ENCODE peak calls at places on chromosomes 11 and 22, in seven cellular contexts. One of them, this sample, is unnamed. For H3K4me1 and H3K9me3, the result is how much of the 10 kb centered on the place peaks cover.

GRCh38 chr11:24198458-24198857 is 298.4 kb upstream of the LUZP2 start:
- DNase-seq in stomach: no peak
- DNase-seq in H1: no peak
- DNase-seq in sigmoid colon: no peak
- DNase-seq in K562: no peak
- DNase-seq in spleen: no peak
- DNase-seq in transverse colon: no peak
- DNase-seq in this sample: no peak

GRCh38 chr11:79060534-79060933 is 380.3 kb downstream of the TENM4 start:
- DNase-seq in sigmoid colon: no peak
- DNase-seq in transverse colon: no peak
- DNase-seq in stomach: no peak
- DNase-seq in H1: no peak
- DNase-seq in K562: no peak
- DNase-seq in spleen: no peak
- DNase-seq in this sample: no peak

GRCh38 chr11:61027141-61027840 is 55.8 kb downstream of the CD6 start:
- DNase-seq in stomach: no peak
- DNase-seq in H1: no peak
- DNase-seq in transverse colon: no peak
- DNase-seq in sigmoid colon: peak
- DNase-seq in spleen: no peak
- DNase-seq in K562: no peak
- DNase-seq in this sample: no peak

GRCh38 chr11:130999992-131000770 is 83.9 kb upstream of the SNX19 start:
- DNase-seq in K562: no peak
- DNase-seq in spleen: no peak
- DNase-seq in stomach: no peak
- DNase-seq in sigmoid colon: no peak
- DNase-seq in H1: no peak
- DNase-seq in transverse colon: no peak
- DNase-seq in this sample: no peak

GRCh38 chr11:18669211-18669593 is 29.4 kb upstream of the TMEM86A start:
- DNase-seq in spleen: no peak
- DNase-seq in K562: no peak
- DNase-seq in transverse colon: no peak
- DNase-seq in stomach: no peak
- DNase-seq in sigmoid colon: no peak
- DNase-seq in H1: no peak
- DNase-seq in this sample: no peak

GRCh38 chr11:78469905-78470304 is 52.3 kb upstream of the GAB2 start:
- DNase-seq in transverse colon: no peak
- DNase-seq in sigmoid colon: no peak
- DNase-seq in H1: no peak
- DNase-seq in stomach: no peak
- DNase-seq in spleen: no peak
- DNase-seq in K562: no peak
- DNase-seq in this sample: no peak

GRCh38 chr11:68841718-68842426 is at the start of gene CPT1A:
- DNase-seq in H1: peak
- DNase-seq in spleen: peak
- DNase-seq in transverse colon: peak
- DNase-seq in K562: peak
- DNase-seq in sigmoid colon: peak
- DNase-seq in stomach: peak
- DNase-seq in this sample: no peak

GRCh38 chr11:78714539-78714938 is 139.9 kb upstream of the NARS2 start:
- DNase-seq in H1: no peak
- DNase-seq in spleen: no peak
- DNase-seq in stomach: no peak
- DNase-seq in transverse colon: peak
- DNase-seq in K562: no peak
- DNase-seq in sigmoid colon: no peak
- DNase-seq in this sample: no peak

GRCh38 chr22:19758896-19759458 is 1.6 kb upstream of the TBX1 start:
- DNase-seq in H1: no peak
- DNase-seq in sigmoid colon: no peak
- DNase-seq in stomach: no peak
- DNase-seq in transverse colon: no peak
- DNase-seq in spleen: no peak
- DNase-seq in K562: no peak
- DNase-seq in this sample: no peak

GRCh38 chr11:9568161-9568853 is 5.2 kb upstream of the WEE1 start:
- DNase-seq in H1: no peak
- DNase-seq in transverse colon: no peak
- DNase-seq in sigmoid colon: no peak
- DNase-seq in stomach: no peak
- DNase-seq in spleen: no peak
- DNase-seq in K562: no peak
- DNase-seq in this sample: no peak

GRCh38 chr11:123065634-123066033 is 3.7 kb upstream of the HSPA8 start:
- DNase-seq in transverse colon: no peak
- DNase-seq in stomach: no peak
- DNase-seq in spleen: no peak
- DNase-seq in sigmoid colon: no peak
- DNase-seq in K562: no peak
- DNase-seq in H1: no peak
- DNase-seq in this sample: no peak

GRCh38 chr11:102966011-102966410 is 10.5 kb upstream of the MMP13 start:
- DNase-seq in transverse colon: no peak
- DNase-seq in stomach: no peak
- DNase-seq in K562: no peak
- DNase-seq in H1: no peak
- DNase-seq in spleen: no peak
- DNase-seq in sigmoid colon: no peak
- DNase-seq in this sample: no peak

GRCh38 chr11:69841859-69842698 is 22.9 kb upstream of the FGF3 start:
- DNase-seq in K562: peak
- DNase-seq in H1: peak
- DNase-seq in stomach: no peak
- DNase-seq in spleen: peak
- DNase-seq in transverse colon: no peak
- DNase-seq in sigmoid colon: no peak
- DNase-seq in this sample: no peak

GRCh38 chr11:74683279-74683871 is 47.9 kb downstream of the CHRDL2 start:
- DNase-seq in transverse colon: peak
- DNase-seq in spleen: peak
- DNase-seq in H1: peak
- DNase-seq in K562: no peak
- DNase-seq in sigmoid colon: peak
- DNase-seq in stomach: peak
- DNase-seq in this sample: no peak

GRCh38 chr22:27113211-27114030 is 456.0 kb downstream of the MIAT start:
- DNase-seq in spleen: no peak
- DNase-seq in K562: no peak
- DNase-seq in stomach: peak
- DNase-seq in H1: no peak
- DNase-seq in transverse colon: peak
- DNase-seq in sigmoid colon: peak
- DNase-seq in this sample: peak

GRCh38 chr11:111729441-111729840 is 36.7 kb downstream of the PPP2R1B start:
- DNase-seq in spleen: no peak
- DNase-seq in sigmoid colon: no peak
- DNase-seq in K562: no peak
- DNase-seq in transverse colon: no peak
- DNase-seq in stomach: no peak
- DNase-seq in H1: no peak
- DNase-seq in this sample: no peak

GRCh38 chr11:111730031-111730430 is 36.2 kb downstream of the PPP2R1B start:
- DNase-seq in H1: no peak
- DNase-seq in sigmoid colon: no peak
- DNase-seq in K562: no peak
- DNase-seq in transverse colon: no peak
- DNase-seq in stomach: no peak
- DNase-seq in spleen: no peak
- DNase-seq in this sample: no peak

GRCh38 chr11:111733009-111733408 is 33.2 kb downstream of the PPP2R1B start:
- DNase-seq in K562: no peak
- DNase-seq in sigmoid colon: peak
- DNase-seq in H1: no peak
- DNase-seq in spleen: peak
- DNase-seq in stomach: no peak
- DNase-seq in transverse colon: no peak
- DNase-seq in this sample: no peak

GRCh38 chr11:111731839-111732238 is 34.4 kb downstream of the PPP2R1B start:
- DNase-seq in sigmoid colon: no peak
- DNase-seq in K562: no peak
- DNase-seq in spleen: peak
- DNase-seq in H1: peak
- DNase-seq in transverse colon: no peak
- DNase-seq in stomach: no peak
- DNase-seq in this sample: no peak

DNA sequence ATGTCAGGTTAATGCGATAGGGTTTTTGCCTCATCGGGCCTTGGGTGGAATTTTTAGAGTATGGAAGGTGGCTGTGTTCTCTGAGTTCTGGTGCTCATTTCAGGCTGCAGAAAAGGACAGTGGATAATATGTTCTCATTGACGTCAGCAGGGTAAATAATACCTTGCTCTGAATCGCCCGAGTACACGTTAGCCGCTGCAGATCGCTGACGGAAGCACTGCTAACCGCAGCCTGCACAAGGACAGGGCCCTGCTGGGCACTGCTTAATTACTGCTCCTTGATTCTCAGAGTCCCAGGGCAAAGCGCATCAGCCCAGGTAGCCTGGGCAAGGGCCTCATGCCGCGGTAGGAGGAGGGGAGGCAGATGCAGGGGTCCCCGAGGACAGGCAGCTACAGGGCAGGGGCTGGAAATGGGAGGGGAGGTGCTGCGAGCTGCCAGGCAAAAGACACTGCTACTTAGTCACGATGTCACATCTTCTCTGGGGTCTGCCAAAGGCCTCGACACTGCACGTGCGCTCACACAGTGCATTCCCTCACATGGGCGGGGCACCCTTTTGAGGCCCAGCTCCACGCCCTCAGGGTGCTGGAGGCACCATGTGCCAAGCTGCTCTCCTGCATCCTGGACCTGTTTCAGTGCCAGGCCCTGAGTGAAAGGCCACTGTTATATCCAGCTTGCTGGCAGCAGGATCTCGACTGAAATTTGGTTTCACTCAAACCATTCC is 35.2 kb downstream of the PPP2R1B start:
- DNase-seq in transverse colon: peak
- DNase-seq in stomach: peak
- DNase-seq in spleen: peak
- DNase-seq in H1: no peak
- DNase-seq in sigmoid colon: peak
- DNase-seq in K562: no peak
- DNase-seq in this sample: no peak
- H3K4me1 ChIP-seq in transverse colon: under half
- H3K4me1 ChIP-seq in stomach: half or more
- H3K4me1 ChIP-seq in spleen: under half
- H3K4me1 ChIP-seq in H1: under half
- H3K4me1 ChIP-seq in sigmoid colon: half or more
- H3K4me1 ChIP-seq in K562: under half
- H3K4me1 ChIP-seq in this sample: half or more

GRCh38 chr11:67438121-67438902 is 830 bp upstream of the PTPRCAP start:
- DNase-seq in stomach: peak
- DNase-seq in sigmoid colon: no peak
- DNase-seq in K562: peak
- DNase-seq in H1: no peak
- DNase-seq in transverse colon: peak
- DNase-seq in spleen: peak
- DNase-seq in this sample: no peak
- TF ChIP-seq POLR2AphosphoS5 in stomach: no peak
- TF ChIP-seq POLR2AphosphoS5 in sigmoid colon: no peak
- TF ChIP-seq POLR2AphosphoS5 in K562: no peak
- TF ChIP-seq POLR2AphosphoS5 in H1: no peak
- TF ChIP-seq POLR2AphosphoS5 in transverse colon: no peak
- TF ChIP-seq POLR2AphosphoS5 in spleen: peak
- TF ChIP-seq POLR2AphosphoS5 in this sample: no peak

DNA sequence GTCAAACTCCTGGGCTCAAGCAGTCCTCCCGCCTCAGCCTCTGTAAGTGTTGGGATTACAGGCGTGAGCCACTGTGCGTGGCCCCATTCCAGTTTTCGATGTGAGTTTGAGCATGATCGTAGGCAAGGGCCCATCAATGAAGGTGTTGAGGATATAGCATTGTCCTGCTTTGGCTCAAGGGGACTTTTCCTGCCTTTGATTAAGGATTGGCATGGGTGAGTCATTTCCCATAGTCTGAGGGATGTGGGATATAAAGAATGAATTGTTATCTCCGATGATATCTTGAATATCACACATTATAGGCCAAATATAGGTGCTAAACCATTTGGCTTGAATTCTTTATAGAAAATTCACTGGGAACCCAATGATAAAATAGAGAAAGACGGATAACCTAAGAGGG is 30.4 kb downstream of the STIM1 start:
- DNase-seq in H1: no peak
- DNase-seq in stomach: no peak
- DNase-seq in transverse colon: no peak
- DNase-seq in K562: no peak
- DNase-seq in spleen: no peak
- DNase-seq in sigmoid colon: no peak
- DNase-seq in this sample: no peak
- H3K9me3 ChIP-seq in H1: under half
- H3K9me3 ChIP-seq in stomach: under half
- H3K9me3 ChIP-seq in transverse colon: under half
- H3K9me3 ChIP-seq in K562: under half
- H3K9me3 ChIP-seq in spleen: under half
- H3K9me3 ChIP-seq in sigmoid colon: under half
- H3K9me3 ChIP-seq in this sample: under half

GRCh38 chr11:64121637-64122410 is 44.1 kb downstream of the MACROD1 start:
- DNase-seq in K562: no peak
- DNase-seq in spleen: no peak
- DNase-seq in transverse colon: no peak
- DNase-seq in H1: no peak
- DNase-seq in stomach: no peak
- DNase-seq in sigmoid colon: no peak
- DNase-seq in this sample: no peak

GRCh38 chr11:64122411-64123101 is 43.4 kb downstream of the MACROD1 start:
- DNase-seq in transverse colon: no peak
- DNase-seq in stomach: no peak
- DNase-seq in H1: no peak
- DNase-seq in K562: no peak
- DNase-seq in spleen: no peak
- DNase-seq in sigmoid colon: no peak
- DNase-seq in this sample: no peak

GRCh38 chr11:64124147-64124546 is 41.8 kb downstream of the MACROD1 start:
- DNase-seq in H1: no peak
- DNase-seq in transverse colon: no peak
- DNase-seq in sigmoid colon: no peak
- DNase-seq in stomach: no peak
- DNase-seq in K562: no peak
- DNase-seq in spleen: no peak
- DNase-seq in this sample: no peak

GRCh38 chr11:64123102-64123434 is 42.8 kb downstream of the MACROD1 start:
- DNase-seq in transverse colon: peak
- DNase-seq in sigmoid colon: peak
- DNase-seq in spleen: no peak
- DNase-seq in H1: no peak
- DNase-seq in stomach: peak
- DNase-seq in K562: no peak
- DNase-seq in this sample: no peak

DNA sequence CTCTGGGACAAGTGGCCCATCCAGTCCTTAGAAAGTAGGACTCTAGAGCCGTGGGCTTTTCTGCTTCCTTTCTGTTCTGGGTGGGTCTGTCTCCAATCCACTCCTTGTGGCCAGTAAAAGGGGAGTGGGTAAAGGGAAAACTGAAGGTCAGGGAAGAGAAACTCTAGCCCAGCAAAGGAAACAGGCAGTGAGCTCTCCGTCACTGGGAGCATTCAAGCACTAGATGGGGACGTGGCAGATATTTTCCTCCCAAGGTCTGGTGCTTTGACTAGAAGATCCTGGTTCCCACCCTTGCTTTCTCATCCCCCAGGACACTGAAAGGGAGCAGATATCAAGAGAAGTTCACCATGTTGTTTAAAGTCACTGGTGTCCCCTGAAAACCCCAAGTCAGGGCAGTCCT is 42.2 kb downstream of the MACROD1 start:
- DNase-seq in K562: no peak
- DNase-seq in stomach: no peak
- DNase-seq in transverse colon: no peak
- DNase-seq in spleen: no peak
- DNase-seq in H1: no peak
- DNase-seq in sigmoid colon: no peak
- DNase-seq in this sample: no peak
- H3K4me1 ChIP-seq in K562: under half
- H3K4me1 ChIP-seq in stomach: under half
- H3K4me1 ChIP-seq in transverse colon: under half
- H3K4me1 ChIP-seq in spleen: under half
- H3K4me1 ChIP-seq in H1: under half
- H3K4me1 ChIP-seq in sigmoid colon: under half
- H3K4me1 ChIP-seq in this sample: under half

This sample was measured in esophagus muscularis mucosa.